ENCODE peak calls at places on chromosome 19, in five cellular contexts. Y is iris pigment epithelial cell, A is esophagus squamous epithelium, X is H7, T is NCI-H2107. N is an unnamed sample.

GRCh38 chr19:29665215-29665825 is at the start of gene PLEKHF1:
- DNase-seq in X (peak), T (peak), Y (peak), A (no peak), N (peak)

GRCh38 chr19:18009412-18010066 is 1.6 kb downstream of the ARRDC2 start:
- DNase-seq in X (no peak), T (no peak), A (no peak), Y (no peak), N (no peak)

GRCh38 chr19:504634-505033 is 2.7 kb upstream of the TPGS1 start:
- DNase-seq in A (no peak), Y (no peak), X (no peak), T (no peak), N (no peak)

GRCh38 chr19:49119411-49120324 is at the start of gene PPFIA3:
- DNase-seq in X (peak), Y (peak), A (no peak), T (no peak), N (no peak)

GRCh38 chr19:10344780-10345179 is 5.4 kb upstream of the ICAM3 start:
- DNase-seq in Y (no peak), A (no peak), X (no peak), T (no peak), N (no peak)

GRCh38 chr19:50759886-50760285 is 10.4 kb upstream of the GPR32 start:
- DNase-seq in T (no peak), Y (peak), A (no peak), X (peak), N (no peak)

GRCh38 chr19:55473613-55474012 is 2.8 kb upstream of the ZNF628 start:
- DNase-seq in X (peak), A (no peak), T (no peak), Y (no peak), N (no peak)

GRCh38 chr19:13255041-13255718 is 105.0 kb downstream of the IER2 start:
- DNase-seq in Y (no peak), T (no peak), X (no peak), A (no peak), N (no peak)

GRCh38 chr19:610801-611505 is 21.3 kb downstream of the HCN2 start:
- DNase-seq in Y (peak), A (no peak), X (no peak), T (no peak), N (no peak)

GRCh38 chr19:29576761-29577661 is 29.1 kb upstream of the POP4 start:
- DNase-seq in X (no peak), T (no peak), Y (no peak), A (no peak), N (no peak)

GRCh38 chr19:53927745-53928144 is 18.7 kb downstream of the CACNG7 start:
- DNase-seq in X (peak), T (no peak), A (no peak), Y (peak), N (no peak)

GRCh38 chr19:35349614-35350521 is 2.2 kb downstream of the FFAR1 start:
- DNase-seq in X (peak), A (no peak), Y (no peak), T (no peak), N (no peak)

GRCh38 chr19:10724573-10725071 is 6.7 kb downstream of the DNM2 start:
- DNase-seq in Y (no peak), T (no peak), X (peak), A (no peak), N (no peak)

GRCh38 chr19:15934332-15935078 is at the start of gene CYP4F11:
- DNase-seq in X (no peak), A (no peak), T (peak), Y (no peak), N (no peak)

GRCh38 chr19:38830039-38830733 is 1.4 kb downstream of the ECH1 start:
- DNase-seq in T (no peak), X (no peak), Y (peak), A (no peak), N (no peak)

GRCh38 chr19:588093-588742 is 1.5 kb upstream of the HCN2 start:
- DNase-seq in Y (peak), X (peak), A (no peak), T (peak), N (peak)

GRCh38 chr19:16628984-16629691 is 1.1 kb upstream of the MED26 start:
- DNase-seq in X (no peak), Y (peak), A (no peak), T (no peak), N (no peak)

GRCh38 chr19:56866563-56866962 is 26.0 kb upstream of the PEG3 start:
- DNase-seq in A (no peak), X (no peak), Y (no peak), T (no peak), N (no peak)

GRCh38 chr19:50638576-50638975 is 1.1 kb downstream of the SYT3 start:
- DNase-seq in A (no peak), Y (no peak), X (no peak), T (no peak), N (no peak)

GRCh38 chr19:42113641-42114348 is 18.5 kb downstream of the POU2F2 start:
- DNase-seq in X (peak), A (no peak), T (peak), Y (peak), N (peak)

GRCh38 chr19:9917322-9917721 is 19.0 kb downstream of the OLFM2 start:
- DNase-seq in Y (peak), A (no peak), X (peak), T (no peak), N (no peak)

GRCh38 chr19:4499855-4500254 is 18.4 kb downstream of the PLIN4 start:
- DNase-seq in A (no peak), X (peak), T (no peak), Y (no peak), N (no peak)

GRCh38 chr19:16167055-16167454 is 6.3 kb downstream of the CIB3 start:
- DNase-seq in T (no peak), X (no peak), Y (no peak), A (no peak), N (no peak)

GRCh38 chr19:4069331-4069959 is 2.7 kb upstream of the ZBTB7A start:
- DNase-seq in Y (no peak), A (no peak), X (peak), T (no peak), N (no peak)

GRCh38 chr19:23254141-23254910 is 4.1 kb upstream of the ZNF724 start:
- DNase-seq in A (no peak), X (no peak), T (no peak), Y (peak), N (no peak)

GRCh38 chr19:7355151-7355845 is 6.6 kb downstream of the ARHGEF18 start:
- DNase-seq in A (no peak), Y (peak), T (no peak), X (peak), N (no peak)

GRCh38 chr19:46591254-46591653 is 9.9 kb upstream of the CALM3 start:
- DNase-seq in X (no peak), Y (no peak), T (no peak), A (no peak), N (no peak)

GRCh38 chr19:46426035-46426505 is 2.7 kb downstream of the PNMA8C start:
- DNase-seq in T (no peak), A (no peak), X (peak), Y (peak), N (no peak)

GRCh38 chr19:50308991-50309390 is 20.2 kb downstream of the KCNC3 start:
- DNase-seq in A (no peak), Y (no peak), T (no peak), X (peak), N (no peak)

GRCh38 chr19:55082023-55082851 is 6.6 kb downstream of the EPS8L1 start:
- DNase-seq in X (peak), Y (peak), A (no peak), T (no peak), N (no peak)

GRCh38 chr19:5083547-5083965 is 114.6 kb downstream of the KDM4B start:
- DNase-seq in Y (peak), A (no peak), T (no peak), X (peak), N (no peak)

GRCh38 chr19:11423804-11424318 is 4.7 kb upstream of the RGL3 start:
- DNase-seq in Y (no peak), X (peak), T (no peak), A (no peak), N (no peak)

GRCh38 chr19:46786236-46787039 is 2.0 kb downstream of the SLC1A5 start:
- DNase-seq in Y (peak), X (peak), A (no peak), T (no peak), N (no peak)